ENCODE peak calls at places on chromosome 15, in five cellular contexts. V, U, X, Z and S are unnamed samples.

GRCh38 chr15:62464705-62465104 is 299.6 kb upstream of the C2CD4B start:
- DNase-seq in V (no peak), U (no peak), X (no peak), Z (peak), S (no peak)

GRCh38 chr15:88400591-88400990 is 66.6 kb downstream of the MRPL46 start:
- DNase-seq in V (no peak), U (no peak), X (no peak), Z (no peak), S (no peak)

GRCh38 chr15:67105065-67105951 is 39.9 kb downstream of the SMAD3 start:
- DNase-seq in V (no peak), U (peak), X (no peak), Z (peak), S (peak)

GRCh38 chr15:88709960-88710715 is 71.3 kb downstream of the ISG20 start:
- DNase-seq in V (no peak), U (no peak), X (no peak), Z (no peak), S (no peak)

GRCh38 chr15:85010472-85011209 is 29.0 kb downstream of the PDE8A start:
- DNase-seq in V (no peak), U (no peak), X (no peak), Z (peak), S (no peak)

GRCh38 chr15:48029656-48030055 is 91.1 kb upstream of the SLC24A5 start:
- DNase-seq in V (no peak), U (no peak), X (no peak), Z (no peak), S (no peak)

GRCh38 chr15:30923429-30923828 is 19.7 kb downstream of the FAN1 start:
- DNase-seq in V (no peak), U (no peak), X (no peak), Z (no peak), S (no peak)

GRCh38 chr15:62138124-62138523 is 27.0 kb downstream of the C2CD4B start:
- DNase-seq in V (no peak), U (peak), X (no peak), Z (no peak), S (no peak)

GRCh38 chr15:65211157-65211982 is at the start of gene CILP:
- DNase-seq in V (no peak), U (no peak), X (no peak), Z (peak), S (no peak)

GRCh38 chr15:35168464-35168863 is 83.4 kb upstream of the NANOGP8 start:
- DNase-seq in V (no peak), U (peak), X (no peak), Z (peak), S (no peak)

GRCh38 chr15:60363024-60363674 is 34.6 kb downstream of the ANXA2 start:
- DNase-seq in V (no peak), U (no peak), X (no peak), Z (no peak), S (no peak)

GRCh38 chr15:95458736-95459135 is 871.8 kb upstream of the NR2F2 start:
- DNase-seq in V (no peak), U (no peak), X (no peak), Z (no peak), S (no peak)

GRCh38 chr15:69665641-69666091 is 213.0 kb downstream of the RPLP1 start:
- DNase-seq in V (no peak), U (no peak), X (no peak), Z (no peak), S (no peak)

GRCh38 chr15:64476550-64476949 is 16.2 kb downstream of the ZNF609 start:
- DNase-seq in V (no peak), U (no peak), X (no peak), Z (no peak), S (no peak)